ENCODE peak calls at places on chromosomes 6 and 20, in ten cellular contexts. X, Q, U, N, I, F, J, E, K and V are unnamed samples.

GRCh38 chr20:38434310-38434741 is 802 bp downstream of the SNHG17 start:
- DNase-seq in X (no peak), Q (peak), U (no peak), N (no peak), I (peak), F (peak), J (no peak), E (peak), K (peak), V (no peak)

GRCh38 chr20:37357481-37358365 is 11.8 kb downstream of the SRC start:
- DNase-seq in X (no peak), Q (no peak), U (peak), N (no peak), I (no peak), F (peak), J (no peak), E (no peak), K (no peak), V (no peak)

GRCh38 chr6:44000164-44000842 is 126.9 kb downstream of the MRPL14 start:
- DNase-seq in X (no peak), Q (peak), U (no peak), N (no peak), I (no peak), F (peak), J (no peak), E (no peak), K (peak), V (no peak)

GRCh38 chr20:52785678-52786077 is 186.5 kb upstream of the TSHZ2 start:
- DNase-seq in X (no peak), Q (no peak), U (no peak), N (no peak), I (no peak), F (no peak), J (no peak), E (no peak), K (no peak), V (no peak)

GRCh38 chr6:145406733-145407256 is 328.5 kb downstream of the EPM2A start:
- DNase-seq in X (no peak), Q (no peak), U (no peak), N (no peak), I (no peak), F (no peak), J (no peak), E (no peak), K (no peak), V (no peak)

GRCh38 chr20:1391640-1392442 is 1.0 kb downstream of the FKBP1A start:
- DNase-seq in X (peak), Q (peak), U (no peak), N (no peak), I (peak), F (no peak), J (no peak), E (peak), K (peak), V (no peak)

GRCh38 chr6:166512567-166512966 is 73.9 kb downstream of the RAMACL start:
- DNase-seq in X (no peak), Q (peak), U (no peak), N (no peak), I (no peak), F (no peak), J (no peak), E (no peak), K (no peak), V (no peak)

GRCh38 chr6:137919512-137919823 is 52.4 kb downstream of the TNFAIP3 start:
- DNase-seq in X (no peak), Q (no peak), U (no peak), N (no peak), I (no peak), F (no peak), J (no peak), E (no peak), K (no peak), V (no peak)

GRCh38 chr6:134035823-134036296 is 16.6 kb downstream of the SLC2A12 start:
- DNase-seq in X (peak), Q (peak), U (no peak), N (no peak), I (peak), F (peak), J (peak), E (no peak), K (no peak), V (peak)

GRCh38 chr6:27605401-27606342 is 132.8 kb upstream of the ZNF184 start:
- DNase-seq in X (peak), Q (no peak), U (no peak), N (no peak), I (peak), F (no peak), J (peak), E (peak), K (no peak), V (peak)

GRCh38 chr6:28353356-28353755 is 3.6 kb downstream of the ZKSCAN3 start:
- DNase-seq in X (peak), Q (no peak), U (no peak), N (no peak), I (no peak), F (no peak), J (no peak), E (no peak), K (no peak), V (no peak)

GRCh38 chr6:45803071-45803470 is 212.6 kb downstream of the CLIC5 start:
- DNase-seq in X (no peak), Q (no peak), U (no peak), N (no peak), I (no peak), F (no peak), J (no peak), E (no peak), K (no peak), V (no peak)

GRCh38 chr6:26122005-26122388 is 34.8 kb downstream of the HFE start:
- DNase-seq in X (no peak), Q (peak), U (no peak), N (no peak), I (no peak), F (no peak), J (no peak), E (no peak), K (no peak), V (no peak)

GRCh38 chr6:20559924-20560551 is 25.8 kb downstream of the CDKAL1 start:
- DNase-seq in X (no peak), Q (no peak), U (no peak), N (no peak), I (no peak), F (no peak), J (no peak), E (no peak), K (no peak), V (no peak)

GRCh38 chr20:23061713-23062561 is 12.5 kb upstream of the THBD start:
- DNase-seq in X (peak), Q (peak), U (peak), N (peak), I (peak), F (peak), J (peak), E (no peak), K (no peak), V (no peak)

GRCh38 chr20:39968495-39968894 is 720.5 kb downstream of the MAFB start:
- DNase-seq in X (no peak), Q (no peak), U (no peak), N (no peak), I (no peak), F (no peak), J (no peak), E (no peak), K (no peak), V (no peak)

GRCh38 chr20:44467289-44467883 is 8.3 kb upstream of the TTPAL start:
- DNase-seq in X (no peak), Q (no peak), U (peak), N (peak), I (peak), F (peak), J (peak), E (peak), K (no peak), V (peak)

GRCh38 chr6:107763959-107764358 is 60.2 kb downstream of the SCML4 start:
- DNase-seq in X (no peak), Q (no peak), U (no peak), N (no peak), I (no peak), F (no peak), J (peak), E (no peak), K (no peak), V (peak)

GRCh38 chr6:37990762-37991525 is 171.4 kb downstream of the ZFAND3 start:
- DNase-seq in X (peak), Q (no peak), U (no peak), N (peak), I (peak), F (no peak), J (peak), E (peak), K (no peak), V (peak)

GRCh38 chr6:128070406-128070805 is 169.5 kb upstream of the THEMIS start:
- DNase-seq in X (no peak), Q (no peak), U (no peak), N (no peak), I (no peak), F (no peak), J (peak), E (no peak), K (no peak), V (no peak)

GRCh38 chr20:25389381-25389857 is 1.2 kb downstream of the ABHD12 start:
- DNase-seq in X (peak), Q (no peak), U (no peak), N (no peak), I (peak), F (peak), J (peak), E (peak), K (no peak), V (no peak)

GRCh38 chr6:137829641-137830083 is 37.4 kb upstream of the TNFAIP3 start:
- DNase-seq in X (peak), Q (no peak), U (no peak), N (no peak), I (peak), F (no peak), J (no peak), E (no peak), K (no peak), V (no peak)

GRCh38 chr6:3363296-3364025 is 93.4 kb downstream of the SLC22A23 start:
- DNase-seq in X (peak), Q (no peak), U (no peak), N (no peak), I (peak), F (peak), J (no peak), E (no peak), K (peak), V (no peak)

GRCh38 chr20:60049601-60050000 is 91.4 kb downstream of the CDH26 start:
- DNase-seq in X (peak), Q (no peak), U (no peak), N (no peak), I (no peak), F (no peak), J (no peak), E (no peak), K (no peak), V (no peak)

GRCh38 chr20:60053125-60053812 is 95.0 kb downstream of the CDH26 start:
- DNase-seq in X (no peak), Q (no peak), U (no peak), N (no peak), I (no peak), F (no peak), J (no peak), E (no peak), K (no peak), V (no peak)

GRCh38 chr20:60048634-60049578 is 90.7 kb downstream of the CDH26 start:
- DNase-seq in X (no peak), Q (peak), U (no peak), N (no peak), I (no peak), F (no peak), J (no peak), E (no peak), K (no peak), V (no peak)

GRCh38 chr20:60052322-60052721 is 94.1 kb downstream of the CDH26 start:
- DNase-seq in X (no peak), Q (no peak), U (no peak), N (no peak), I (no peak), F (no peak), J (no peak), E (no peak), K (no peak), V (no peak)

DNA sequence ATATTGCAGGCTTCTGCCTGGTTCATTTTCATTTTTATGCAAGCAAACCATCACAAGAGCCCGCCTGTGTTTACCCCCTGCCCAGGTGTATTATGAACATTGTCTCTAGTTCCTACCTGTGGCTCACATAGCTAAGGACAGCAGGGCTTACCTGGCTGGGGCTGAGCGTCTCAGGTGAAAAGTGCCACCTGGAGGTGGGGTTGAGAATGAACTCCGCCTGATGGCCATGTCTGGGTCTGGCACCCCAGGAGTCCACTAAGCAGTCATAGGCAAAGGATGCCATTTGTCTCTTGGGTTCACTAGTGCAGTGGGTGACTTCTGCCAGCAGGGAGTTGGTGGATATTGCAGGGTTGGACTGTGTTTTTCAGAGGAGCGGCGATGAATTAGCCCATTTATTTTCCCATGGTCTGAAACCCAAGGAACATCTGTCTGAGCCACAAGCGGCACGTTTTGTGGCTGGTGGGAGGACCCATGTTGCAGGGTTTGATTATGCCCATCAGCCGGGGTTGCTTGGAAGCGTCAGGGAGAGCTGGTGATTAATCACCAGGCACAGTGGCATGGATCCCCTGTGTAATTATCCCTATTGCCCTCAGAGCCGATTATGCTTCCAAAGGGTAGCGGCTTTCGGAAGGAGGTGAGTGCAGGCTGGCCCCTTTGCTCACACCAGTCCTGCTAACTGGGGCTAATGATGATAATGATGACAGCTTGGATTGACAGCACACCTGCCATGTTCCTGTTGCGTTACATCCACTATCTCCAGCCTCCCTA is 92.2 kb downstream of the CDH26 start:
- DNase-seq in X (peak), Q (no peak), U (peak), N (no peak), I (peak), F (peak), J (no peak), E (peak), K (no peak), V (no peak)
- TF ChIP-seq CTCF in X (peak), Q (peak), U (no peak), N (no peak), I (peak), F (peak), J (peak), E (no peak), K (peak), V (peak)

GRCh38 chr20:58854638-58855471 is 2.3 kb downstream of the GNAS start:
- DNase-seq in X (no peak), Q (no peak), U (no peak), N (no peak), I (no peak), F (no peak), J (no peak), E (no peak), K (no peak), V (no peak)

GRCh38 chr20:58852559-58853271 is at the start of gene GNAS:
- DNase-seq in X (peak), Q (peak), U (no peak), N (peak), I (peak), F (peak), J (peak), E (peak), K (peak), V (peak)

GRCh38 chr20:58853466-58853865 is 950 bp downstream of the GNAS start:
- DNase-seq in X (no peak), Q (no peak), U (no peak), N (no peak), I (no peak), F (no peak), J (no peak), E (no peak), K (no peak), V (no peak)

GRCh38 chr20:58855506-58856314 is 3.2 kb downstream of the GNAS start:
- DNase-seq in X (peak), Q (no peak), U (no peak), N (no peak), I (no peak), F (no peak), J (no peak), E (no peak), K (no peak), V (no peak)

DNA sequence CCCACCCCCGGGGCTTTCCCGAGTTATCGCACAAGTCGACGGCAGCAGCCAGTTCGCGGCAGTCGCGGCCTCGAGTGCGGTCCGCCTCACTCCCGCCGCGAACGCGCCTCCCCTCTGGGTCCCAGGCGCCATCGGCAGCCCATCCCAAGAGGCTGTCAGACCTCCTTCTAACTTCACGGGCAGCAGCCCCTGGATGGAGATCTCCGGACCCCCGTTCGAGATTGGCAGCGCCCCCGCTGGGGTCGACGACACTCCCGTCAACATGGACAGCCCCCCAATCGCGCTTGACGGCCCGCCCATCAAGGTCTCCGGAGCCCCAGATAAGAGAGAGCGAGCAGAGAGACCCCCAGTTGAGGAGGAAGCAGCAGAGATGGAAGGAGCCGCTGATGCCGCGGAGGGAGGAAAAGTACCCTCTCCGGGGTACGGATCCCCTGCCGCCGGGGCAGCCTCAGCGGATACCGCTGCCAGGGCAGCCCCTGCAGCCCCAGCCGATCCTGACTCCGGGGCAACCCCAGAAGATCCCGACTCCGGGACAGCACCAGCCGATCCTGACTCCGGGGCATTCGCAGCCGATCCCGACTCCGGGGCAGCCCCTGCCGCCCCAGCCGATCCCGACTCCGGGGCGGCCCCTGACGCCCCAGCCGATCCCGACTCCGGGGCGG is 1.6 kb downstream of the GNAS start:
- DNase-seq in X (no peak), Q (no peak), U (no peak), N (no peak), I (no peak), F (no peak), J (no peak), E (no peak), K (no peak), V (no peak)
- H3K4me3 ChIP-seq in X (no peak), Q (no peak), U (peak), N (peak), I (no peak), F (no peak), J (no peak), E (peak), K (no peak), V (peak)

GRCh38 chr6:81700414-81700813 is 52.1 kb downstream of the TENT5A start:
- DNase-seq in X (no peak), Q (no peak), U (no peak), N (no peak), I (no peak), F (no peak), J (no peak), E (no peak), K (no peak), V (no peak)
- TF ChIP-seq CTCF in X (no peak), Q (no peak), U (no peak), N (no peak), I (no peak), F (no peak), J (no peak), E (no peak), K (no peak), V (no peak)

GRCh38 chr20:11850901-11851300 is 66.8 kb upstream of the BTBD3 start:
- DNase-seq in X (peak), Q (no peak), U (no peak), N (no peak), I (no peak), F (no peak), J (peak), E (no peak), K (no peak), V (no peak)
- H3K4me3 ChIP-seq in X (no peak), Q (no peak), U (no peak), N (no peak), I (no peak), F (no peak), J (no peak), E (no peak), K (no peak), V (no peak)

DNA sequence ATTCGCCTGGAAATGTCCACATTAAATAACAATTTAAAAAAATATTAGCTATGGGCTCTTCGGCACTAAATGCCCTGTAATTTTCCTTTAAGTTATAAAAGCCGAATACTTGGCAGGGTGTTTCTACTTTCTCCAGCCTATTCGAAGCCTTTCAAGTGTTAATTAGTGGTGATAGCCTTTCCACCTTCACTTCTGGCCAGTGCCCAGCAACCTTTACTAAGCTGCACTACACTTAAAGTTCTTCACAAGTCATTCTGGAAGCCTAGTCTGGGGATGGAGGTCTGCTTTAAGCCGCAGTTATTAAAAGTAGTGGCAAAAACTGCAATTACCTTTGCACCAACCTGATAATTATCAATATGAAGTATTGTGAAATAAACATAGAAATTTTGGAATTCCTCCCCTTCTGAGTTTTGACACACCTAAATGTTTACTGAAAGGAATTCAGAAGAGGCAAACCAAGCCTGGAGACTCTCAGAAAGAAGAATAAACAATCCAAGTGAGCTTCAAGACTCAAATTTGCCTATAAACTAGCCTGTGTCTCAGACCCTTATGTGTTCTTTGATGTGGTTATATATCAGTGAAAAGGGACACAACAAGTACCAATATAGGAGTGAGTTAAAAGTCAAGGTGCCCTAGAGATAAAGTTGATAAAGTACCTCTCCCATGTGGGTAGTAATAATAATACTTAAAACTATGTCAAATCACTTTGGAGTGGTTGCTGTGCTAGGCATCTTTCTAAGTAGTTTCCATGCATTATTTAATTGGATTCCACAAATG is 100.7 kb downstream of the BMP5 start:
- DNase-seq in X (no peak), Q (no peak), U (no peak), N (no peak), I (no peak), F (no peak), J (no peak), E (peak), K (peak), V (no peak)
- TF ChIP-seq CTCF in X (no peak), Q (no peak), U (no peak), N (no peak), I (no peak), F (no peak), J (no peak), E (no peak), K (no peak), V (no peak)

DNA sequence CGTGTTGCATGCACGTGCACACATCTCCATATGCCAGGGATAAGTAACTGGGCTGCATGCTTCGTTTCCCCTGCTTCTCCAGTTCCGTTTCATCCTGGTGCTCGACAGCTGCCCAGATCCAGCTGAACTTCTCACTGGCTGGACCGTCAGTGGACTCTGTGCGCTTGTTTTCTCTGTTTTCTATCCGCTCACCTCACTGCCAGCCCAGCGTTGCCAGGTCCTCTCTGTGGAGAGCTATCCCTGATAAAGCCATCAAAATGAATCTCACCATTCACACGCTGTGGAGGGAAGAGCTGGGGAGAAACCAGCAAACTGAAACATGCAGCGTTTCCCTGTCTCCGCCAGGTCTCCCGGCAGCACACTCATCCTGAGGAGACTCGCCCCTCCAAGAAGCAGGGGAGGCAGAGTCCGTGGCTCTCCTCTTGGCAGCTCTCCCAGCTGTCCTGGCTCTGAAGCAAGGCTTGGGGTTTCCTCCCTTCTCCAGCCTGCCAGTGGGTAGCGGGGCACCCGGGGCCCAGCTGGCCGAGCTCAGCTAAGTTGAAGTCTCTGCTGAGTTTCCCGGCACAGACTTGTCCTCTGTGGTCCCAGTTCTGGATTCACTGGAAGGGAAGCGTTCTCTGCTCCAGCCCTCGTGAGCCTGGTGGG is 160.9 kb downstream of the DTNBP1 start:
- DNase-seq in X (peak), Q (no peak), U (peak), N (peak), I (peak), F (no peak), J (peak), E (no peak), K (peak), V (peak)
- H3K4me3 ChIP-seq in X (no peak), Q (no peak), U (no peak), N (no peak), I (no peak), F (no peak), J (no peak), E (no peak), K (no peak), V (no peak)